ENCODE peak calls at places on chromosomes 6 and 20, in eight cellular contexts. R is GM23338, F is MM.1S, W is HCT116, H is GM23248, O is neural progenitor cell, U is hepatocyte, T is SK-N-SH. C is an unnamed sample.
A peak's percentile ranks its signal among the peaks of the same experiment; 100 is the strongest.

GRCh38 chr6:137303436-137303835 is 84.3 kb upstream of the IFNGR1 start:
- DNase-seq in R (no peak), F (no peak), W (no peak), H (no peak), O (no peak), U (no peak), T (no peak), C (no peak)

GRCh38 chr6:13722880-13723279 is 11.2 kb upstream of the RANBP9 start:
- DNase-seq in R (no peak), F (no peak), W (no peak), H (no peak), O (no peak), U (no peak), T (no peak), C (no peak)

GRCh38 chr6:108027594-108027993 is 46.9 kb downstream of the OSTM1 start:
- DNase-seq in R (peak; percentile 6), F (no peak), W (peak; percentile 13), H (peak; percentile 34), O (no peak), U (no peak), T (no peak), C (no peak)

GRCh38 chr6:155389130-155389529 is 66.5 kb downstream of the NOX3 start:
- DNase-seq in R (no peak), F (no peak), W (no peak), H (peak; percentile 19), O (no peak), U (no peak), T (no peak), C (no peak)

GRCh38 chr6:15299430-15300131 is 53.7 kb downstream of the JARID2 start:
- DNase-seq in R (no peak), F (peak; percentile 64), W (no peak), H (peak; percentile 48), O (no peak), U (peak; percentile 23), T (no peak), C (peak; percentile 93)

GRCh38 chr6:82095091-82095490 is 152.5 kb downstream of the IBTK start:
- DNase-seq in R (peak; percentile 12), F (no peak), W (no peak), H (no peak), O (no peak), U (no peak), T (no peak), C (peak; percentile 20)

GRCh38 chr6:128767150-128767549 is 115.8 kb upstream of the LAMA2 start:
- DNase-seq in R (no peak), F (no peak), W (no peak), H (no peak), O (no peak), U (no peak), T (no peak), C (no peak)

GRCh38 chr6:149082320-149082719 is 235.2 kb upstream of the TAB2 start:
- DNase-seq in R (peak; percentile 86), F (peak; percentile 55), W (peak; percentile 57), H (peak; percentile 81), O (peak; percentile 77), U (peak; percentile 85), T (peak; percentile 58), C (peak; percentile 77)

GRCh38 chr6:39923394-39923793 is 10.9 kb downstream of the MOCS1 start:
- DNase-seq in R (no peak), F (no peak), W (no peak), H (no peak), O (no peak), U (no peak), T (peak; percentile 85), C (no peak)

GRCh38 chr20:14712302-14712739 is 374.9 kb upstream of the FLRT3 start:
- DNase-seq in R (peak; percentile 19), F (no peak), W (no peak), H (peak; percentile 41), O (peak; percentile 41), U (peak; percentile 60), T (no peak), C (no peak)

GRCh38 chr6:159267165-159267564 is 98.0 kb downstream of the FNDC1 start:
- DNase-seq in R (peak; percentile 57), F (no peak), W (no peak), H (peak; percentile 40), O (peak; percentile 74), U (peak; percentile 30), T (no peak), C (peak; percentile 41)

GRCh38 chr6:79949235-79949634 is 1.9 kb upstream of the ELOVL4 start:
- DNase-seq in R (peak; percentile 99), F (peak; percentile 74), W (peak; percentile 85), H (peak; percentile 85), O (peak; percentile 92), U (peak; percentile 89), T (peak; percentile 49), C (peak; percentile 87)

GRCh38 chr20:17843246-17844132 is 125.1 kb downstream of the SNX5 start:
- DNase-seq in R (no peak), F (no peak), W (peak; percentile 88), H (peak; percentile 96), O (no peak), U (no peak), T (no peak), C (peak; percentile 44)

GRCh38 chr6:117487831-117488230 is 5.4 kb downstream of the DCBLD1 start:
- DNase-seq in R (no peak), F (no peak), W (no peak), H (no peak), O (no peak), U (no peak), T (no peak), C (no peak)

GRCh38 chr6:148203281-148203925 is 139.2 kb upstream of the SASH1 start:
- DNase-seq in R (no peak), F (no peak), W (no peak), H (peak; percentile 62), O (no peak), U (no peak), T (no peak), C (no peak)

GRCh38 chr6:74182992-74183391 is 487.0 kb downstream of the CD109 start:
- DNase-seq in R (no peak), F (no peak), W (no peak), H (peak; percentile 43), O (no peak), U (peak; percentile 47), T (no peak), C (no peak)

GRCh38 chr6:35140991-35141720 is at the start of gene TCP11:
- DNase-seq in R (peak; percentile 77), F (no peak), W (no peak), H (peak; percentile 28), O (no peak), U (no peak), T (peak; percentile 26), C (no peak)

GRCh38 chr6:109351231-109352132 is 30.8 kb downstream of the CD164 start:
- DNase-seq in R (no peak), F (no peak), W (no peak), H (peak; percentile 52), O (no peak), U (no peak), T (no peak), C (no peak)

DNA sequence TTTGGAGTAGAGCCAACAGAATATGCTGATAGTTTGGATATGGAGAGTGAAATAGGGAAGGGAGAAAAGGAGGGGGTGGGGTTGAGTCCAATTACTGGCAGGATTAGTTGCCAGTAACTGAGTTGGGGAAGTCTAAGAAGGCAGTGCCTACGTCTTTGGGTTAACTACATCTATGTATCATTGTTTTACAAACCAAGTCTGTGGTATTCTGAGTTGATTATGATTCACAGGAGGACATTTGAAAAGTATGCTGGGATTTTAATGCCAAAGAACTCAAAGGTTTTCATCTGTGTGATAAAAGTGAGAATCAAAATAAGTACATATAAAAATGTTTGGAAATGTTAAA is 14.7 kb downstream of the DSE start:
- DNase-seq in R (no peak), F (no peak), W (no peak), H (peak; percentile 87), O (no peak), U (no peak), T (no peak), C (no peak)
- TF ChIP-seq EZH2phosphoT487 in R (no peak), F (no peak), W (no peak), H (no peak), O (no peak), U (no peak), T (no peak), C (no peak)

GRCh38 chr20:49712118-49712517 is 1.6 kb downstream of the B4GALT5 start:
- DNase-seq in R (peak; percentile 43), F (no peak), W (no peak), H (peak; percentile 25), O (peak; percentile 20), U (no peak), T (no peak), C (no peak)

GRCh38 chr20:49713779-49714712 is at the start of gene B4GALT5:
- DNase-seq in R (peak; percentile 95), F (peak; percentile 73), W (peak; percentile 80), H (peak; percentile 82), O (peak; percentile 96), U (peak; percentile 91), T (peak; percentile 95), C (peak; percentile 93)

GRCh38 chr20:49715466-49715865 is 1.8 kb upstream of the B4GALT5 start:
- DNase-seq in R (no peak), F (no peak), W (no peak), H (no peak), O (no peak), U (no peak), T (no peak), C (no peak)

GRCh38 chr20:49711331-49711987 is 2.2 kb downstream of the B4GALT5 start:
- DNase-seq in R (no peak), F (no peak), W (no peak), H (no peak), O (no peak), U (no peak), T (no peak), C (no peak)

GRCh38 chr20:49712918-49713778 is 530 bp downstream of the B4GALT5 start:
- DNase-seq in R (peak; percentile 85), F (peak; percentile 27), W (no peak), H (no peak), O (peak; percentile 57), U (peak; percentile 77), T (peak; percentile 76), C (peak; percentile 73)
- H3K4me1 ChIP-seq in R (peaks cover 33% of the 10 kb centered on the region), F (peaks cover 13% of the 10 kb centered on the region), W (peaks cover 41% of the 10 kb centered on the region), H (peaks cover 17% of the 10 kb centered on the region), O (peaks cover 16% of the 10 kb centered on the region), U (peaks cover 22% of the 10 kb centered on the region), T (peaks cover 8% of the 10 kb centered on the region), C (peaks cover 45% of the 10 kb centered on the region)

DNA sequence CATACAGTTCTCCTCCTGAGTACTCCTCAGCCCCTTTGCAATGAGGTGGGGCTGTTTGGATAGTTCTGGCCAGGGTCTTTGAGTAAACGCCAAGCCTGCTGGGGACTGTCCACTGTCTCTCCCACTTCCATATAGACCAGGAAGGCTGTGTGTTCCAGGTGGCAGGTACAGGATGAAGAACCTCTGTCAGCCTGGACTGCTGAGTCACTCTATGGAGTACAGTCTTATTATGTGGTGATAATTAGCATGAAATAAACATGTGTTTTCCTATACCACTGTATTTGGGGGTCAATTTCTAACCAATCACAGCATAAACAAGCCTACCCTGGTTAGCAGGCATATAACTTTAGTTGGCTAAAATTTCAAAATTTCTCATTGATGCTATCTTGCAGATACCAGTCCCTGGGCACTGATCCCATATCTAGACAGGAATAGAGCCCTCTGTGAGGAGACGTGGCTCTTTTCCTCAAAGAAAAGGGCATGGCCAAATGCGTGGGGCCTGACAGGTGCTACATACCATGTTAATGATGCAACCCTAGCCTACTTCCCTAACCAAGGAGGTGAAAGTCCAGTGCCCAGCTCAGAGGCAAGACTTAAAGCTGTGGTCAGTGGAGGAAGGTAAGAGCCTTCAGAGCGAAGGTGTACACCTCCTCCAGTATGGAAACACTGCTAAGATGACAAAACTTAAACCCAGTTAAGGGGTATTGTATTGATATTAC is 4.5 kb upstream of the ALDH8A1 start:
- DNase-seq in R (no peak), F (no peak), W (no peak), H (no peak), O (no peak), U (peak; percentile 23), T (no peak), C (no peak)
- TF ChIP-seq EZH2phosphoT487 in R (no peak), F (no peak), W (no peak), H (no peak), O (no peak), U (no peak), T (no peak), C (no peak)

GRCh38 chr20:50534567-50534966 is 24.4 kb downstream of the PTPN1 start:
- DNase-seq in R (no peak), F (no peak), W (no peak), H (peak; percentile 86), O (no peak), U (no peak), T (no peak), C (no peak)
- H3K4me1 ChIP-seq in R (no peaks in the 10 kb centered on the region), F (no peaks in the 10 kb centered on the region), W (peaks cover 79% of the 10 kb centered on the region), H (peaks cover 50% of the 10 kb centered on the region), O (peaks cover 43% of the 10 kb centered on the region), U (peaks cover 16% of the 10 kb centered on the region), T (peaks cover 11% of the 10 kb centered on the region), C (peaks cover 18% of the 10 kb centered on the region)

C was measured in OCI-LY7.